ENCODE peak calls at places on chromosomes 11 and 22, in five cellular contexts. B is NT2/D1, J is GM12878, N is H1, Q is HepG2. P is an unnamed sample.

GRCh38 chr11:99424313-99425084 is 403.8 kb downstream of the CNTN5 start:
- DNase-seq in B (no peak), J (no peak), N (no peak), Q (no peak), P (no peak)

GRCh38 chr11:72231396-72232259 is 7.1 kb downstream of the INPPL1 start:
- DNase-seq in B (no peak), J (no peak), N (no peak), Q (no peak), P (no peak)

GRCh38 chr11:126438691-126439090 is 83.2 kb downstream of the ST3GAL4 start:
- DNase-seq in B (no peak), J (no peak), N (no peak), Q (no peak), P (no peak)

GRCh38 chr11:102837151-102837550 is 6.3 kb downstream of the MMP3 start:
- DNase-seq in B (no peak), J (no peak), N (no peak), Q (no peak), P (no peak)

GRCh38 chr11:19076744-19077589 is 16.4 kb upstream of the MRGPRX2 start:
- DNase-seq in B (no peak), J (no peak), N (no peak), Q (peak), P (peak)

GRCh38 chr11:123233978-123234340 is 38.9 kb upstream of the CLMP start:
- DNase-seq in B (no peak), J (no peak), N (no peak), Q (no peak), P (no peak)

GRCh38 chr11:67632982-67633755 is 3.4 kb upstream of the NUDT8 start:
- DNase-seq in B (no peak), J (no peak), N (no peak), Q (no peak), P (no peak)

GRCh38 chr11:104327864-104328513 is 164.0 kb upstream of the PDGFD start:
- DNase-seq in B (no peak), J (no peak), N (no peak), Q (no peak), P (no peak)

GRCh38 chr11:64850979-64851567 is 6.6 kb upstream of the CDC42BPG start:
- DNase-seq in B (no peak), J (peak), N (no peak), Q (no peak), P (no peak)

GRCh38 chr11:1062075-1062820 is 12.4 kb upstream of the MUC2 start:
- DNase-seq in B (no peak), J (no peak), N (no peak), Q (no peak), P (no peak)

GRCh38 chr11:11528986-11529385 is 92.8 kb downstream of the GALNT18 start:
- DNase-seq in B (no peak), J (no peak), N (no peak), Q (no peak), P (no peak)

GRCh38 chr11:65165847-65166317 is 4.2 kb upstream of the SPDYC start:
- DNase-seq in B (no peak), J (no peak), N (no peak), Q (peak), P (no peak)

GRCh38 chr11:272195-272930 is 5.8 kb upstream of the NLRP6 start:
- DNase-seq in B (no peak), J (no peak), N (no peak), Q (no peak), P (no peak)

GRCh38 chr11:14414470-14415461 is 55.8 kb upstream of the RRAS2 start:
- DNase-seq in B (no peak), J (peak), N (no peak), Q (no peak), P (no peak)

GRCh38 chr22:24427500-24428164 is at the start of gene ADORA2A:
- DNase-seq in B (no peak), J (peak), N (no peak), Q (no peak), P (no peak)

GRCh38 chr11:57641426-57641825 is 8.3 kb downstream of the YPEL4 start:
- DNase-seq in B (no peak), J (no peak), N (no peak), Q (peak), P (peak)

GRCh38 chr22:47063606-47064005 is 301.2 kb downstream of the TBC1D22A start:
- DNase-seq in B (no peak), J (no peak), N (no peak), Q (no peak), P (no peak)

GRCh38 chr22:19213496-19214473 is 35.2 kb upstream of the SLC25A1 start:
- DNase-seq in B (peak), J (no peak), N (no peak), Q (no peak), P (no peak)

GRCh38 chr11:123173040-123173855 is 21.8 kb downstream of the CLMP start:
- DNase-seq in B (no peak), J (no peak), N (no peak), Q (no peak), P (no peak)

GRCh38 chr11:59941091-59941490 is 2.9 kb downstream of the OOSP1 start:
- DNase-seq in B (no peak), J (no peak), N (no peak), Q (no peak), P (no peak)
- TF ChIP-seq SUZ12 in B (no peak), J (no peak), N (no peak), Q (no peak), P (no peak)

GRCh38 chr11:120031612-120032600 is 106.0 kb downstream of the TRIM29 start:
- DNase-seq in B (no peak), J (no peak), N (no peak), Q (no peak), P (no peak)
- TF ChIP-seq SUZ12 in B (no peak), J (no peak), N (no peak), Q (no peak), P (no peak)

GRCh38 chr11:45176996-45177395 is 30.6 kb downstream of the PRDM11 start:
- DNase-seq in B (no peak), J (no peak), N (no peak), Q (no peak), P (no peak)
- TF ChIP-seq SUZ12 in B (no peak), J (no peak), N (no peak), Q (no peak), P (no peak)

GRCh38 chr22:48155446-48155845 is 1393.0 kb downstream of the TBC1D22A start:
- DNase-seq in B (no peak), J (no peak), N (no peak), Q (no peak), P (no peak)
- TF ChIP-seq SUZ12 in B (no peak), J (no peak), N (no peak), Q (no peak), P (no peak)

DNA sequence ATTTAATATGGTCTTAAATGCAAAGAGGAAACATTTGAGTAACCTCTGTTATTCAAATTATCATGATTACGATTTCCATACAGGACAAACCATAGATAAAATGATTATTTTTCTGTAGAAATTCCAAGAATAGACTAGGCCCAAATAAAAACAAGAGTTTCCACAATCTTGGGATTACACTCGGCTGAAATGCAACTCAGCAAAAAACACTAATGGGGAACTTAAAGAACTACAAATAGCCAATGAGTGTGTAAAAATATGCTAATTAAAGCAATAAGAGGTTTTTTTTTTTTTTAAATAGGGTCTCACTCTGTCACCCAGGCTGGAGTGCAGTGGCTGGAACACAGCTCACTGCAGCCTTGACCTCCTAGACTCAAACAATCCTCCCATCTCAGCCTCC is 10.5 kb upstream of the PRRG4 start:
- DNase-seq in B (no peak), J (no peak), N (no peak), Q (no peak), P (no peak)
- TF ChIP-seq SUZ12 in B (no peak), J (no peak), N (no peak), Q (no peak), P (no peak)